ENCODE peak calls at places on chromosomes 6 and 20, in ten cellular contexts. M is stimulated activated CD4-positive, alpha-beta T cell treated with anti-CD3 and anti-CD28 coated beads, Interleukin-2, amount 100 ng/mL, for 48 hours; Q is IMR-90; H is glutamatergic neuron; N is suprapubic skin; Y is NCI-H69; L is pons; P is stimulated activated CD8-positive, alpha-beta memory T cell treated with anti-CD3 and anti-CD28 coated beads, Interleukin-4, amount 100 ng/mL, for 4 hours; K is HCT116; Z is anterior cingulate cortex. F is an unnamed sample.

GRCh38 chr6:14732845-14733757 is 512.8 kb upstream of the JARID2 start:
- DNase-seq in H (no peak), Q (peak), Y (peak), K (peak), N (no peak), P (peak), L (no peak), Z (no peak), M (no peak), F (peak)

GRCh38 chr20:31595654-31596411 is 9.3 kb upstream of the ID1 start:
- DNase-seq in M (no peak), Q (peak), N (peak), K (peak), Y (peak), L (no peak), P (no peak), Z (no peak), H (peak), F (peak)

GRCh38 chr6:107192739-107193296 is 77.5 kb upstream of the BEND3 start:
- DNase-seq in Z (no peak), H (no peak), N (no peak), M (no peak), L (no peak), K (no peak), Y (peak), Q (no peak), P (no peak), F (no peak)

GRCh38 chr20:19815553-19815991 is 57.5 kb downstream of the RIN2 start:
- DNase-seq in H (no peak), Y (no peak), K (peak), Q (peak), Z (no peak), N (no peak), P (no peak), L (peak), M (no peak), F (peak)

GRCh38 chr6:73054958-73055357 is 170.3 kb downstream of the KHDC1L start:
- DNase-seq in N (no peak), K (no peak), Q (no peak), Z (no peak), M (no peak), Y (no peak), P (no peak), H (no peak), L (no peak), F (no peak)

GRCh38 chr20:24497851-24498250 is 28.4 kb downstream of the SYNDIG1 start:
- DNase-seq in Q (peak), L (no peak), P (no peak), M (no peak), N (no peak), H (no peak), K (no peak), Y (peak), Z (no peak), F (peak)

GRCh38 chr20:34472246-34472925 is 43.8 kb upstream of the DYNLRB1 start:
- DNase-seq in Q (peak), H (no peak), Y (peak), P (no peak), N (no peak), L (peak), M (no peak), Z (no peak), K (peak), F (peak)

GRCh38 chr6:97572943-97573342 is 289.9 kb upstream of the MMS22L start:
- DNase-seq in L (no peak), Q (no peak), M (no peak), N (no peak), H (no peak), P (no peak), Z (no peak), Y (no peak), K (no peak), F (no peak)

GRCh38 chr20:23308024-23308423 is 42.6 kb upstream of the NXT1 start:
- DNase-seq in Q (no peak), Y (no peak), P (no peak), N (no peak), L (no peak), Z (no peak), K (no peak), M (no peak), H (no peak), F (peak)

F was measured in fibroblast of mammary gland.